ENCODE peak calls at places on chromosomes 7 and 10, in five cellular contexts. T is stomach; J is CD4-positive, alpha-beta memory T cell; Z is fibroblast of pulmonary artery; M is CD8-positive, alpha-beta memory T cell. K is an unnamed sample.

GRCh38 chr10:49616421-49617230 is 2.8 kb downstream of the CHAT start:
- DNase-seq in T (no peak), J (no peak), Z (no peak), M (no peak), K (no peak)

GRCh38 chr7:105013283-105013817 is 655 bp upstream of the KMT2E start:
- DNase-seq in T (peak), J (peak), Z (peak), M (peak), K (peak)

GRCh38 chr10:69952069-69952800 is 100.4 kb upstream of the MACROH2A2 start:
- DNase-seq in T (no peak), J (no peak), Z (no peak), M (no peak), K (no peak)

GRCh38 chr10:49300140-49300974 is 1.4 kb downstream of the C10orf71 start:
- DNase-seq in T (no peak), J (no peak), Z (no peak), M (no peak), K (peak)

GRCh38 chr7:66542528-66543373 is 85.9 kb upstream of the KCTD7 start:
- DNase-seq in T (no peak), J (no peak), Z (peak), M (no peak), K (peak)

GRCh38 chr7:157195868-157196267 is 57.1 kb downstream of the UBE3C start:
- DNase-seq in T (no peak), J (no peak), Z (no peak), M (no peak), K (no peak)

GRCh38 chr10:97865488-97865887 is 15.8 kb downstream of the GOLGA7B start:
- DNase-seq in T (no peak), J (no peak), Z (no peak), M (no peak), K (no peak)

GRCh38 chr7:3912291-3912690 is 611.2 kb downstream of the SDK1 start:
- DNase-seq in T (no peak), J (no peak), Z (no peak), M (no peak), K (no peak)

GRCh38 chr7:91263359-91264082 is 712 bp upstream of the FZD1 start:
- DNase-seq in T (no peak), J (no peak), Z (no peak), M (no peak), K (no peak)

GRCh38 chr7:156840134-156840533 is 52.8 kb downstream of the LMBR1 start:
- DNase-seq in T (no peak), J (no peak), Z (no peak), M (no peak), K (no peak)

GRCh38 chr7:29342761-29343160 is 148.2 kb downstream of the CHN2 start:
- DNase-seq in T (no peak), J (no peak), Z (peak), M (no peak), K (peak)

GRCh38 chr7:3446786-3447185 is 145.7 kb downstream of the SDK1 start:
- DNase-seq in T (no peak), J (no peak), Z (peak), M (no peak), K (no peak)

GRCh38 chr7:151228024-151228866 is 1.2 kb upstream of the ABCF2 start:
- DNase-seq in T (no peak), J (no peak), Z (no peak), M (no peak), K (no peak)

GRCh38 chr7:26639695-26640094 is 224.7 kb downstream of the SKAP2 start:
- DNase-seq in T (no peak), J (no peak), Z (no peak), M (no peak), K (no peak)

GRCh38 chr7:45709168-45710034 is 135.2 kb downstream of the ADCY1 start:
- DNase-seq in T (peak), J (no peak), Z (peak), M (no peak), K (peak)

GRCh38 chr7:136853654-136854053 is 14.8 kb upstream of the CHRM2 start:
- DNase-seq in T (no peak), J (no peak), Z (no peak), M (no peak), K (no peak)

GRCh38 chr7:113730309-113730955 is 188.4 kb downstream of the PPP1R3A start:
- DNase-seq in T (no peak), J (no peak), Z (peak), M (no peak), K (peak)

GRCh38 chr10:71314028-71314693 is 4.9 kb upstream of the SLC29A3 start:
- DNase-seq in T (peak), J (peak), Z (peak), M (peak), K (peak)

GRCh38 chr7:115678049-115678982 is 352.2 kb downstream of the TFEC start:
- DNase-seq in T (peak), J (no peak), Z (peak), M (no peak), K (peak)

GRCh38 chr10:87976101-87976743 is 112.8 kb downstream of the PTEN start:
- DNase-seq in T (no peak), J (no peak), Z (peak), M (no peak), K (no peak)

GRCh38 chr10:30820282-30820991 is 190.9 kb upstream of the LYZL2 start:
- DNase-seq in T (no peak), J (no peak), Z (peak), M (no peak), K (peak)

GRCh38 chr7:4837041-4837813 is 24.6 kb downstream of the PAPOLB start:
- DNase-seq in T (no peak), J (no peak), Z (no peak), M (no peak), K (no peak)

GRCh38 chr10:50224330-50224952 is 26.9 kb downstream of the ASAH2 start:
- DNase-seq in T (peak), J (peak), Z (peak), M (peak), K (peak)

GRCh38 chr7:5831196-5831595 is 49.4 kb upstream of the OCM start:
- DNase-seq in T (no peak), J (no peak), Z (peak), M (no peak), K (no peak)

GRCh38 chr7:138089080-138089901 is 13.0 kb downstream of the AKR1D1 start:
- DNase-seq in T (no peak), J (no peak), Z (peak), M (no peak), K (peak)

GRCh38 chr10:63142136-63142535 is 9.0 kb downstream of the NRBF2 start:
- DNase-seq in T (no peak), J (no peak), Z (no peak), M (no peak), K (no peak)

GRCh38 chr7:150951181-150951520 is 27.0 kb downstream of the KCNH2 start:
- DNase-seq in T (no peak), J (no peak), Z (no peak), M (no peak), K (no peak)

GRCh38 chr10:21449288-21449966 is 76.1 kb downstream of the SKIDA1 start:
- DNase-seq in T (no peak), J (no peak), Z (no peak), M (no peak), K (no peak)

GRCh38 chr10:22489467-22489866 is 144.2 kb downstream of the SPAG6 start:
- DNase-seq in T (no peak), J (no peak), Z (no peak), M (no peak), K (no peak)

GRCh38 chr10:80144302-80145131 is 12.0 kb downstream of the PLAC9 start:
- DNase-seq in T (peak), J (no peak), Z (no peak), M (peak), K (no peak)

GRCh38 chr7:106284516-106285050 is at the start of gene NAMPT:
- DNase-seq in T (peak), J (no peak), Z (no peak), M (no peak), K (no peak)

GRCh38 chr10:74011016-74011415 is 13.1 kb downstream of the VCL start:
- DNase-seq in T (no peak), J (no peak), Z (no peak), M (no peak), K (no peak)

GRCh38 chr10:125157473-125157865 is 2.9 kb downstream of the CTBP2 start:
- DNase-seq in T (peak), J (no peak), Z (no peak), M (no peak), K (peak)

GRCh38 chr10:119090968-119091367 is 10.4 kb upstream of the EIF3A start:
- DNase-seq in T (peak), J (peak), Z (peak), M (peak), K (peak)

GRCh38 chr7:150716368-150716767 is at the start of gene GIMAP1:
- DNase-seq in T (no peak), J (peak), Z (no peak), M (peak), K (no peak)

GRCh38 chr7:88539977-88540376 is 219.5 kb upstream of the ZNF804B start:
- DNase-seq in T (no peak), J (no peak), Z (no peak), M (no peak), K (no peak)

DNA sequence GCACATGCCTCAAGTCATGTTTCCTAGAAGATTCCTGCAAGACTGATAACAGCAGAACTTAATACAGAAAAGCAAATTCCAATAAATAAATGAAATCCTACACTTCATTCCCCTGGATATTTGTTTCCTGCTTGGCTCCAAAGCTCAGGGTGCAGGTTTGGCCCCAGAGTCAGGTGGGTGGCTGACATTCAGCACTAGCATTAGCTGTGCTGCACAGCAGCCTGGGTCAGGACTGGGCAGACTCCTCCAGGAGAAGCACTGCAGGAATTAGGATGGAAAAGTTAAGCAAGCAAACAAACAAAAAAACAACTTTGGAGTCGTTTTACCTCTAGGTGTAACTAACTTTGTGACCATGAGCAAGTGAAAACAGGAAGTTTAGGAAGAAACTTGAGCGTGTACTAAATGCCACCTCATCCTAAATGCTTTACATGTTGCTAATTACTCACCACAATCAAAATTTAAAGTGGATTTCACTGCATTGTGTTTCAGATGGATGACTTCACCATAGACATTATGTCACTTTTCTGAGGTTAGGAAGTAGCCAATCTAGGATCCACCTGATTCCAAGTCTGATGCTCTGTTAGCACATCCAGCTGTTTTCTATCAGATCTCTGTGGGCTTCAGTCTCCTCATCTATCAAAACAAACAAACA is 239.4 kb downstream of the C7orf25 start:
- DNase-seq in T (no peak), J (no peak), Z (no peak), M (no peak), K (peak)
- H3K4me3 ChIP-seq in T (no peak), J (no peak), Z (no peak), M (no peak), K (no peak)

GRCh38 chr7:24573554-24574338 is 494 bp downstream of the PALS2 start:
- DNase-seq in T (peak), J (peak), Z (peak), M (peak), K (peak)

GRCh38 chr7:24570983-24571382 is 2.3 kb upstream of the PALS2 start:
- DNase-seq in T (no peak), J (no peak), Z (no peak), M (no peak), K (no peak)

GRCh38 chr7:24573008-24573553 is at the start of gene PALS2:
- DNase-seq in T (peak), J (peak), Z (peak), M (peak), K (peak)

GRCh38 chr7:24572421-24573007 is 738 bp upstream of the PALS2 start:
- DNase-seq in T (no peak), J (peak), Z (peak), M (peak), K (peak)

GRCh38 chr7:24572014-24572413 is 1.2 kb upstream of the PALS2 start:
- DNase-seq in T (no peak), J (no peak), Z (no peak), M (no peak), K (no peak)
- H3K4me3 ChIP-seq in T (no peak), J (no peak), Z (peak), M (peak), K (peak)

GRCh38 chr7:13240349-13240748 is 552.9 kb downstream of the ARL4A start:
- DNase-seq in T (no peak), J (no peak), Z (peak), M (no peak), K (peak)
- H3K4me3 ChIP-seq in T (no peak), J (no peak), Z (no peak), M (no peak), K (no peak)

GRCh38 chr10:127498081-127498480 is 51.0 kb upstream of the NPS start:
- DNase-seq in T (no peak), J (no peak), Z (no peak), M (no peak), K (no peak)
- H3K4me3 ChIP-seq in T (no peak), J (no peak), Z (no peak), M (no peak), K (no peak)

DNA sequence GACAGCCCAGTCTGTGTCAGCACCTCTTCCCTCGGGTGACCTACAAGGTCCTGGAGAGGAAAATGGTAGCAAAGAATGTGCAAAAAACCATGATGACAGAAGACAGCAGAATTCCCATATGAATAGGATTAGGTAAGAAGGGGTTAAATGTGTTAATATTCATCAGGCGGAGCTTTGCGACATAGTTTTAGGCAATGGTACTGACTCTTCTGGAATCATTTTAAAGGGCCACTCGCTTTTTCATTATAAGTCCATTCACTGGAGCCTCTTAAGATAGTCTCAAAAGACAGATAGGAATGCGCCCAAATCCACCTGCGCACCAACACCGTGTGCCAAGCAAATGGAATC is 38.2 kb downstream of the DLG5 start:
- DNase-seq in T (no peak), J (no peak), Z (peak), M (no peak), K (peak)
- H3K4me3 ChIP-seq in T (peak), J (no peak), Z (no peak), M (no peak), K (no peak)

K was measured in AG10803.